ENCODE peak calls at places on chromosomes 2 and 18, in ten cellular contexts. One of them, this sample, is unnamed.

GRCh38 chr2:121128741-121129659 is 156.0 kb downstream of the TFCP2L1 start:
- DNase-seq in activated T-cell treated with anti-CD3 and anti-CD28 coated beads, Interleukin-2, amount 50 U/mL, for 72 hours: peak; percentile 16
- DNase-seq in choroid plexus epithelial cell: peak; percentile 51
- DNase-seq in cortex of kidney: no peak
- DNase-seq in NCI-H1105: no peak
- DNase-seq in KBM-7: peak; percentile 73
- DNase-seq in iris pigment epithelial cell: peak; percentile 34
- DNase-seq in naive thymus-derived CD4-positive, alpha-beta T cell: no peak
- DNase-seq in OCI-LY7: peak; percentile 20
- DNase-seq in stimulated activated CD8-positive, alpha-beta memory T cell treated with anti-CD3 and anti-CD28 coated beads, Interleukin-7, amount 100 ng/mL, for 4 hours: no peak
- DNase-seq in this sample: peak; percentile 71

GRCh38 chr2:192253692-192254091 is 59.0 kb upstream of the TMEFF2 start:
- DNase-seq in cortex of kidney: no peak
- DNase-seq in iris pigment epithelial cell: no peak
- DNase-seq in activated T-cell treated with anti-CD3 and anti-CD28 coated beads, Interleukin-2, amount 50 U/mL, for 72 hours: no peak
- DNase-seq in KBM-7: no peak
- DNase-seq in choroid plexus epithelial cell: no peak
- DNase-seq in NCI-H1105: no peak
- DNase-seq in stimulated activated CD8-positive, alpha-beta memory T cell treated with anti-CD3 and anti-CD28 coated beads, Interleukin-7, amount 100 ng/mL, for 4 hours: no peak
- DNase-seq in OCI-LY7: no peak
- DNase-seq in naive thymus-derived CD4-positive, alpha-beta T cell: no peak
- DNase-seq in this sample: no peak

GRCh38 chr2:238107525-238108422 is 7.6 kb downstream of the ESPNL start:
- DNase-seq in iris pigment epithelial cell: no peak
- DNase-seq in stimulated activated CD8-positive, alpha-beta memory T cell treated with anti-CD3 and anti-CD28 coated beads, Interleukin-7, amount 100 ng/mL, for 4 hours: no peak
- DNase-seq in cortex of kidney: no peak
- DNase-seq in activated T-cell treated with anti-CD3 and anti-CD28 coated beads, Interleukin-2, amount 50 U/mL, for 72 hours: no peak
- DNase-seq in naive thymus-derived CD4-positive, alpha-beta T cell: no peak
- DNase-seq in choroid plexus epithelial cell: no peak
- DNase-seq in KBM-7: no peak
- DNase-seq in OCI-LY7: peak; percentile 92
- DNase-seq in NCI-H1105: no peak
- DNase-seq in this sample: peak; percentile 86

GRCh38 chr18:38635706-38636105 is 1070.1 kb upstream of the CELF4 start:
- DNase-seq in cortex of kidney: no peak
- DNase-seq in naive thymus-derived CD4-positive, alpha-beta T cell: no peak
- DNase-seq in activated T-cell treated with anti-CD3 and anti-CD28 coated beads, Interleukin-2, amount 50 U/mL, for 72 hours: no peak
- DNase-seq in NCI-H1105: no peak
- DNase-seq in stimulated activated CD8-positive, alpha-beta memory T cell treated with anti-CD3 and anti-CD28 coated beads, Interleukin-7, amount 100 ng/mL, for 4 hours: no peak
- DNase-seq in iris pigment epithelial cell: no peak
- DNase-seq in OCI-LY7: no peak
- DNase-seq in choroid plexus epithelial cell: no peak
- DNase-seq in KBM-7: no peak
- DNase-seq in this sample: no peak

GRCh38 chr2:217459675-217460405 is 543.0 kb downstream of the TNS1 start:
- DNase-seq in KBM-7: no peak
- DNase-seq in activated T-cell treated with anti-CD3 and anti-CD28 coated beads, Interleukin-2, amount 50 U/mL, for 72 hours: no peak
- DNase-seq in NCI-H1105: no peak
- DNase-seq in naive thymus-derived CD4-positive, alpha-beta T cell: no peak
- DNase-seq in OCI-LY7: no peak
- DNase-seq in iris pigment epithelial cell: no peak
- DNase-seq in cortex of kidney: no peak
- DNase-seq in stimulated activated CD8-positive, alpha-beta memory T cell treated with anti-CD3 and anti-CD28 coated beads, Interleukin-7, amount 100 ng/mL, for 4 hours: no peak
- DNase-seq in choroid plexus epithelial cell: no peak
- DNase-seq in this sample: no peak

GRCh38 chr2:75277111-75277510 is 77.8 kb upstream of the TACR1 start:
- DNase-seq in iris pigment epithelial cell: peak; percentile 46
- DNase-seq in NCI-H1105: no peak
- DNase-seq in KBM-7: no peak
- DNase-seq in OCI-LY7: no peak
- DNase-seq in stimulated activated CD8-positive, alpha-beta memory T cell treated with anti-CD3 and anti-CD28 coated beads, Interleukin-7, amount 100 ng/mL, for 4 hours: no peak
- DNase-seq in choroid plexus epithelial cell: peak; percentile 33
- DNase-seq in naive thymus-derived CD4-positive, alpha-beta T cell: no peak
- DNase-seq in cortex of kidney: no peak
- DNase-seq in activated T-cell treated with anti-CD3 and anti-CD28 coated beads, Interleukin-2, amount 50 U/mL, for 72 hours: no peak
- DNase-seq in this sample: no peak

GRCh38 chr2:6826081-6826913 is 39.4 kb downstream of the CMPK2 start:
- DNase-seq in OCI-LY7: peak; percentile 64
- DNase-seq in stimulated activated CD8-positive, alpha-beta memory T cell treated with anti-CD3 and anti-CD28 coated beads, Interleukin-7, amount 100 ng/mL, for 4 hours: peak; percentile 29
- DNase-seq in choroid plexus epithelial cell: peak; percentile 85
- DNase-seq in activated T-cell treated with anti-CD3 and anti-CD28 coated beads, Interleukin-2, amount 50 U/mL, for 72 hours: peak; percentile 59
- DNase-seq in NCI-H1105: no peak
- DNase-seq in cortex of kidney: no peak
- DNase-seq in naive thymus-derived CD4-positive, alpha-beta T cell: peak; percentile 58
- DNase-seq in KBM-7: peak; percentile 91
- DNase-seq in iris pigment epithelial cell: peak; percentile 89
- DNase-seq in this sample: peak; percentile 11

GRCh38 chr2:220182790-220183189 is 555.4 kb downstream of the SLC4A3 start:
- DNase-seq in choroid plexus epithelial cell: no peak
- DNase-seq in KBM-7: no peak
- DNase-seq in iris pigment epithelial cell: no peak
- DNase-seq in activated T-cell treated with anti-CD3 and anti-CD28 coated beads, Interleukin-2, amount 50 U/mL, for 72 hours: no peak
- DNase-seq in stimulated activated CD8-positive, alpha-beta memory T cell treated with anti-CD3 and anti-CD28 coated beads, Interleukin-7, amount 100 ng/mL, for 4 hours: no peak
- DNase-seq in naive thymus-derived CD4-positive, alpha-beta T cell: no peak
- DNase-seq in NCI-H1105: no peak
- DNase-seq in OCI-LY7: no peak
- DNase-seq in cortex of kidney: no peak
- DNase-seq in this sample: no peak

GRCh38 chr2:3126171-3126685 is 251.4 kb downstream of the EIPR1 start:
- DNase-seq in activated T-cell treated with anti-CD3 and anti-CD28 coated beads, Interleukin-2, amount 50 U/mL, for 72 hours: no peak
- DNase-seq in NCI-H1105: no peak
- DNase-seq in OCI-LY7: no peak
- DNase-seq in stimulated activated CD8-positive, alpha-beta memory T cell treated with anti-CD3 and anti-CD28 coated beads, Interleukin-7, amount 100 ng/mL, for 4 hours: no peak
- DNase-seq in choroid plexus epithelial cell: no peak
- DNase-seq in naive thymus-derived CD4-positive, alpha-beta T cell: no peak
- DNase-seq in iris pigment epithelial cell: no peak
- DNase-seq in KBM-7: no peak
- DNase-seq in cortex of kidney: no peak
- DNase-seq in this sample: no peak

GRCh38 chr2:229783108-229783721 is 68.9 kb upstream of the DNER start:
- DNase-seq in iris pigment epithelial cell: no peak
- DNase-seq in NCI-H1105: no peak
- DNase-seq in naive thymus-derived CD4-positive, alpha-beta T cell: no peak
- DNase-seq in choroid plexus epithelial cell: no peak
- DNase-seq in KBM-7: no peak
- DNase-seq in cortex of kidney: no peak
- DNase-seq in OCI-LY7: no peak
- DNase-seq in stimulated activated CD8-positive, alpha-beta memory T cell treated with anti-CD3 and anti-CD28 coated beads, Interleukin-7, amount 100 ng/mL, for 4 hours: no peak
- DNase-seq in activated T-cell treated with anti-CD3 and anti-CD28 coated beads, Interleukin-2, amount 50 U/mL, for 72 hours: no peak
- DNase-seq in this sample: no peak

GRCh38 chr18:74604774-74605173 is 7.1 kb downstream of the ZNF407 start:
- DNase-seq in naive thymus-derived CD4-positive, alpha-beta T cell: no peak
- DNase-seq in activated T-cell treated with anti-CD3 and anti-CD28 coated beads, Interleukin-2, amount 50 U/mL, for 72 hours: no peak
- DNase-seq in choroid plexus epithelial cell: peak; percentile 76
- DNase-seq in stimulated activated CD8-positive, alpha-beta memory T cell treated with anti-CD3 and anti-CD28 coated beads, Interleukin-7, amount 100 ng/mL, for 4 hours: no peak
- DNase-seq in iris pigment epithelial cell: peak; percentile 83
- DNase-seq in KBM-7: no peak
- DNase-seq in NCI-H1105: no peak
- DNase-seq in cortex of kidney: no peak
- DNase-seq in OCI-LY7: no peak
- DNase-seq in this sample: peak; percentile 62

GRCh38 chr2:173658946-173659371 is 304.3 kb downstream of the CDCA7 start:
- DNase-seq in naive thymus-derived CD4-positive, alpha-beta T cell: no peak
- DNase-seq in cortex of kidney: no peak
- DNase-seq in NCI-H1105: no peak
- DNase-seq in activated T-cell treated with anti-CD3 and anti-CD28 coated beads, Interleukin-2, amount 50 U/mL, for 72 hours: no peak
- DNase-seq in stimulated activated CD8-positive, alpha-beta memory T cell treated with anti-CD3 and anti-CD28 coated beads, Interleukin-7, amount 100 ng/mL, for 4 hours: no peak
- DNase-seq in KBM-7: no peak
- DNase-seq in choroid plexus epithelial cell: peak; percentile 7
- DNase-seq in iris pigment epithelial cell: no peak
- DNase-seq in OCI-LY7: no peak
- DNase-seq in this sample: no peak